ENCODE peak calls at places on chromosomes 2 and 18, in five cellular contexts. O is fibroblast of lung, G is ovary, I is tibial nerve, D is WTC11. P is an unnamed sample.

GRCh38 chr2:9586465-9586864 is 30.8 kb upstream of the ADAM17 start:
- DNase-seq in O (no peak), G (no peak), I (no peak), D (no peak), P (no peak)

GRCh38 chr2:46045888-46046287 is 251.3 kb upstream of the EPAS1 start:
- DNase-seq in O (no peak), G (no peak), I (no peak), D (no peak), P (no peak)

GRCh38 chr2:110931648-110932047 is 189.1 kb upstream of the BCL2L11 start:
- DNase-seq in O (peak), G (no peak), I (no peak), D (no peak), P (no peak)

GRCh38 chr2:143545643-143546275 is 416.5 kb downstream of the ARHGAP15 start:
- DNase-seq in O (peak), G (no peak), I (no peak), D (no peak), P (no peak)

GRCh38 chr2:58194451-58194850 is 46.7 kb downstream of the FANCL start:
- DNase-seq in O (no peak), G (no peak), I (no peak), D (no peak), P (no peak)

GRCh38 chr2:104539649-104540048 is 314.3 kb upstream of the POU3F3 start:
- DNase-seq in O (no peak), G (no peak), I (no peak), D (no peak), P (no peak)

GRCh38 chr2:127196998-127197397 is 23.1 kb downstream of the CYP27C1 start:
- DNase-seq in O (no peak), G (no peak), I (no peak), D (no peak), P (no peak)

GRCh38 chr2:230862292-230862691 is 2.5 kb upstream of the ITM2C start:
- DNase-seq in O (no peak), G (no peak), I (no peak), D (no peak), P (no peak)

GRCh38 chr2:99389371-99389770 is 52.2 kb downstream of the EIF5B start:
- DNase-seq in O (peak), G (no peak), I (no peak), D (no peak), P (no peak)

GRCh38 chr2:237149425-237149824 is 63.7 kb downstream of the COPS8 start:
- DNase-seq in O (no peak), G (no peak), I (no peak), D (no peak), P (no peak)

GRCh38 chr2:83827618-83828017 is 631.5 kb downstream of the SUCLG1 start:
- DNase-seq in O (no peak), G (no peak), I (no peak), D (no peak), P (no peak)

GRCh38 chr2:48569433-48569832 is 39.5 kb downstream of the STON1 start:
- DNase-seq in O (no peak), G (no peak), I (no peak), D (no peak), P (no peak)

GRCh38 chr2:217091531-217091930 is 231.7 kb upstream of the TNP1 start:
- DNase-seq in O (no peak), G (no peak), I (no peak), D (no peak), P (no peak)

GRCh38 chr2:145820651-145821050 is 1300.7 kb upstream of the ZEB2 start:
- DNase-seq in O (no peak), G (no peak), I (no peak), D (no peak), P (no peak)

GRCh38 chr18:63267990-63268721 is 51.4 kb downstream of the BCL2 start:
- DNase-seq in O (no peak), G (no peak), I (no peak), D (no peak), P (no peak)

GRCh38 chr2:30756051-30756719 is 51.1 kb downstream of the CAPN13 start:
- DNase-seq in O (peak), G (no peak), I (no peak), D (no peak), P (peak)

GRCh38 chr2:172380436-172381274 is 46.7 kb upstream of the ITGA6 start:
- DNase-seq in O (peak), G (no peak), I (no peak), D (peak), P (no peak)

GRCh38 chr2:128285329-128285931 is 33.2 kb downstream of the HS6ST1 start:
- DNase-seq in O (no peak), G (peak), I (no peak), D (no peak), P (no peak)

GRCh38 chr2:5690231-5690630 is 2.0 kb upstream of the SOX11 start:
- DNase-seq in O (peak), G (no peak), I (no peak), D (no peak), P (no peak)

GRCh38 chr2:75952173-75952572 is 241.5 kb upstream of the GCFC2 start:
- DNase-seq in O (no peak), G (no peak), I (no peak), D (no peak), P (no peak)

GRCh38 chr2:197237720-197238370 is 72.7 kb downstream of the ANKRD44 start:
- DNase-seq in O (no peak), G (no peak), I (no peak), D (no peak), P (no peak)

GRCh38 chr2:121858847-121859246 is 103.4 kb downstream of the TSN start:
- DNase-seq in O (no peak), G (no peak), I (no peak), D (no peak), P (no peak)

GRCh38 chr2:10817413-10817812 is 4.8 kb upstream of the PDIA6 start:
- DNase-seq in O (no peak), G (no peak), I (no peak), D (peak), P (no peak)

GRCh38 chr2:203553784-203554183 is 18.7 kb upstream of the RAPH1 start:
- DNase-seq in O (no peak), G (no peak), I (no peak), D (no peak), P (no peak)

GRCh38 chr2:84458436-84459027 is 548 bp downstream of the SUCLG1 start:
- DNase-seq in O (peak), G (no peak), I (no peak), D (no peak), P (no peak)

GRCh38 chr2:58215429-58215828 is 25.7 kb downstream of the FANCL start:
- DNase-seq in O (peak), G (no peak), I (no peak), D (no peak), P (no peak)

GRCh38 chr18:23336072-23336471 is 117.0 kb upstream of the RIOK3 start:
- DNase-seq in O (peak), G (no peak), I (no peak), D (no peak), P (no peak)

GRCh38 chr18:26133652-26134051 is at the start of gene PSMA8:
- DNase-seq in O (no peak), G (peak), I (no peak), D (peak), P (no peak)

GRCh38 chr2:16035747-16036745 is 95.7 kb downstream of the MYCN start:
- DNase-seq in O (no peak), G (no peak), I (no peak), D (no peak), P (no peak)

GRCh38 chr2:216620806-216621205 is 12.4 kb upstream of the IGFBP2 start:
- DNase-seq in O (peak), G (peak), I (no peak), D (no peak), P (no peak)

GRCh38 chr2:47402555-47402804 is 476 bp upstream of the MSH2 start:
- DNase-seq in O (no peak), G (no peak), I (no peak), D (no peak), P (no peak)

GRCh38 chr18:76875390-76876330 is 53.3 kb downstream of the ZNF236 start:
- DNase-seq in O (peak), G (no peak), I (peak), D (peak), P (peak)
- TF ChIP-seq CTCF in O (peak), G (peak), I (peak), D (peak), P (peak)

GRCh38 chr2:182452456-182452990 is 25.7 kb upstream of the PDE1A start:
- DNase-seq in O (no peak), G (no peak), I (no peak), D (no peak), P (no peak)

DNA sequence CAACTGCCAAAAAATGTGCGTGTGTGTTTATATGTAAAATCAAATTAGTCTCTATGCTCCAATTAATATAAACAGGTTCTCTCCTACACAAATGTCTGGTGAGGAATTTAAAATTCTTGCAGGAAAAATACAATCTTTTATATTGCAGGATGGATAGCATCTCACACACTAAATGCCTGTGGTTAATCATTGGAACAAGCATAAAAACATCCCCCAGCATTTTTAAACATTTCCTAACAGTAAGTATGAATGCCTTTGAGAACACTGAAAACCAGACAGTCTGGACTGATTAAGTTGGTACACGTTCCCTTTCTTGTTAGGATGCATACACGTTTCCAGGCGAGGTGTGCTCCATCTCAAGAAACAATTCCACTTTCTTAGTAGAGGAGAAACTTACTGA is 29.9 kb upstream of the PDE1A start:
- DNase-seq in O (peak), G (no peak), I (no peak), D (no peak), P (no peak)
- TF ChIP-seq CTCF in O (no peak), G (no peak), I (no peak), D (no peak), P (no peak)

GRCh38 chr18:9082763-9083510 is 19.6 kb upstream of the NDUFV2 start:
- DNase-seq in O (no peak), G (no peak), I (no peak), D (no peak), P (no peak)
- TF ChIP-seq CTCF in O (no peak), G (no peak), I (no peak), D (no peak), P (no peak)

GRCh38 chr18:32742620-32743019 is 30.2 kb downstream of the KLHL14 start:
- DNase-seq in O (no peak), G (no peak), I (no peak), D (peak), P (no peak)
- TF ChIP-seq CTCF in O (no peak), G (no peak), I (no peak), D (no peak), P (no peak)

DNA sequence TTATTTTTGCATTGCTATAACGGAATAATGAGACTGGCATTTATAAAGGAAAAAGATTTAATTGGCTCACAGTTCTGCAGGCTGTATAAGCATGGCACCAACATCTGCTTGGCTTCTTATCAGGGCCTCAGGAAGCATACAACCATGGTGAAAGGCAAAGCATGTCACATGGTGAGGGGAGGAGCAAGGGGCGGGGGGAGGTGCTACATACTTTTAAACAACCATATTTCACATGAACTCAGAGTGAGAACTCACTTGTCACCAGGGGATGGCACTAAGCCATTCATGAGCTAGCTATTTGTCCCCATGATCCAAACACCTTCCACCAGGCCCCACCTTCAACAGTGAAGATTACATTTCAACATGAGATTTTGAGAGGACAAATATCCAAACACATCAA is 188.7 kb downstream of the MBD5 start:
- DNase-seq in O (no peak), G (no peak), I (no peak), D (peak), P (no peak)
- TF ChIP-seq CTCF in O (no peak), G (no peak), I (no peak), D (no peak), P (no peak)

GRCh38 chr18:13826209-13826608 is 2.3 kb downstream of the MC5R start:
- DNase-seq in O (no peak), G (no peak), I (no peak), D (no peak), P (no peak)

GRCh38 chr18:13823707-13824395 is at the start of gene MC5R:
- DNase-seq in O (peak), G (peak), I (peak), D (peak), P (no peak)
- TF ChIP-seq CTCF in O (peak), G (peak), I (peak), D (peak), P (peak)

DNA sequence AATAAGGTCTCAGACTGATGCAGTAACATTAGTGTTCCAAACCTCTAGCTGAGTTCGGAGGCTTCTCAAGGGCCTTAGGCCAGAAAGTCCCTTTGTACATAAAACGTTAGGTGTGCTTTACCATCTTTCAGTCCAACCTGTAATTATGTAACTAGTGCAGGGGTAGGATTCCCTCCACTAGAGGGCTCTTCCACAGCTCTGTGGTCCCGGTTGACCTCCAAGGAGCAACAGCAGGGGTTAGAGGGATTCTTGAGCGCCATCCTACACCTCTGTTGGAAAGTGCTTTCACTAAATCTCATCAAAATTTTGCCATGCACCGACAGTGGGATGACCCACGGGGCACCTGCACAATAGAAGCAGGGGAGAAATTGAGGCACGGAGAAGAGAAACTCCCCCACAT is 155.8 kb upstream of the LRP1B start:
- DNase-seq in O (no peak), G (no peak), I (no peak), D (peak), P (no peak)
- TF ChIP-seq CTCF in O (no peak), G (no peak), I (no peak), D (peak), P (no peak)

GRCh38 chr2:210480764-210481163 is 4.2 kb upstream of the LANCL1 start:
- DNase-seq in O (no peak), G (no peak), I (no peak), D (no peak), P (no peak)

GRCh38 chr2:210477496-210477895 is 937 bp upstream of the LANCL1 start:
- DNase-seq in O (peak), G (peak), I (peak), D (peak), P (no peak)

GRCh38 chr2:210480079-210480478 is 3.5 kb upstream of the LANCL1 start:
- DNase-seq in O (no peak), G (no peak), I (no peak), D (no peak), P (no peak)

GRCh38 chr2:210476194-210477128 is at the start of gene LANCL1:
- DNase-seq in O (peak), G (peak), I (peak), D (peak), P (peak)

GRCh38 chr2:210478661-210479060 is 2.1 kb upstream of the LANCL1 start:
- DNase-seq in O (no peak), G (no peak), I (no peak), D (no peak), P (no peak)
- TF ChIP-seq CTCF in O (no peak), G (no peak), I (no peak), D (no peak), P (no peak)